ENCODE peak calls at places on chromosomes 7 and 10, in eight cellular contexts. F is IMR-90; S is NCI-H1092; V is ecto neural progenitor cell; I is psoas muscle; G is stimulated activated CD4-positive, alpha-beta T cell treated with anti-CD3 and anti-CD28 coated beads, Interleukin-15, amount 100 ng/mL, for 1 hour; C is hepatocyte; D is breast epithelium. H is an unnamed sample.

GRCh38 chr7:151168022-151168786 is 710 bp upstream of the GBX1 start:
- DNase-seq in F (no peak), S (no peak), V (peak; percentile 77), I (peak; percentile 40), G (peak; percentile 61), C (peak; percentile 53), D (no peak), H (no peak)

GRCh38 chr10:100930368-100930767 is 17.6 kb downstream of the SLF2 start:
- DNase-seq in F (peak; percentile 12), S (no peak), V (no peak), I (no peak), G (no peak), C (no peak), D (no peak), H (no peak)

GRCh38 chr7:2862831-2863361 is 18.8 kb upstream of the GNA12 start:
- DNase-seq in F (peak; percentile 75), S (no peak), V (no peak), I (peak; percentile 23), G (no peak), C (no peak), D (no peak), H (no peak)

GRCh38 chr7:55348502-55348901 is 16.6 kb upstream of the LANCL2 start:
- DNase-seq in F (peak; percentile 37), S (no peak), V (no peak), I (no peak), G (no peak), C (no peak), D (no peak), H (no peak)

GRCh38 chr10:74176380-74177139 is 25.5 kb downstream of the ADK start:
- DNase-seq in F (peak; percentile 92), S (peak; percentile 91), V (peak; percentile 92), I (peak; percentile 97), G (peak; percentile 92), C (peak; percentile 94), D (peak; percentile 97), H (peak; percentile 97)

GRCh38 chr7:90931996-90932912 is 332.0 kb upstream of the FZD1 start:
- DNase-seq in F (no peak), S (peak; percentile 38), V (no peak), I (no peak), G (no peak), C (no peak), D (no peak), H (no peak)

GRCh38 chr7:90536449-90536848 is 59.7 kb upstream of the CDK14 start:
- DNase-seq in F (no peak), S (no peak), V (no peak), I (no peak), G (no peak), C (no peak), D (no peak), H (no peak)

GRCh38 chr7:36092221-36092771 is 60.8 kb upstream of the EEPD1 start:
- DNase-seq in F (no peak), S (no peak), V (no peak), I (no peak), G (no peak), C (peak; percentile 20), D (no peak), H (no peak)

GRCh38 chr10:72194949-72195348 is 20.9 kb upstream of the ANAPC16 start:
- DNase-seq in F (no peak), S (no peak), V (no peak), I (no peak), G (no peak), C (no peak), D (no peak), H (no peak)

H was measured in vagina.